ENCODE peak calls at places on chromosomes 11 and 22, in four cellular contexts. P is mesenchymal stem cell; A is CD8-positive, alpha-beta T cell; N is left lung. D is an unnamed sample.

GRCh38 chr11:530960-531825 is 4.2 kb downstream of the HRAS start:
- DNase-seq in P (no peak), A (no peak), N (no peak), D (no peak)

GRCh38 chr11:67367014-67367835 is 6.2 kb downstream of the CLCF1 start:
- DNase-seq in P (no peak), A (no peak), N (no peak), D (peak; percentile 38)

GRCh38 chr11:134275534-134276395 is at the start of gene GLB1L3:
- DNase-seq in P (peak; percentile 31), A (peak; percentile 83), N (no peak), D (peak; percentile 38)

GRCh38 chr22:38305481-38306448 is 11.5 kb downstream of the CSNK1E start:
- DNase-seq in P (peak; percentile 55), A (no peak), N (no peak), D (no peak)

GRCh38 chr11:13114566-13115465 is 105.7 kb downstream of the RASSF10 start:
- DNase-seq in P (no peak), A (no peak), N (no peak), D (no peak)

GRCh38 chr11:74157169-74157568 is 13.6 kb downstream of the C2CD3 start:
- DNase-seq in P (no peak), A (no peak), N (no peak), D (no peak)

GRCh38 chr11:118763038-118763437 is 27.9 kb downstream of the DDX6 start:
- DNase-seq in P (no peak), A (no peak), N (no peak), D (no peak)

GRCh38 chr22:39558254-39558727 is 12.3 kb upstream of the CACNA1I start:
- DNase-seq in P (no peak), A (no peak), N (no peak), D (peak; percentile 31)

GRCh38 chr22:39244073-39244495 is 698 bp downstream of the PDGFB start:
- DNase-seq in P (peak; percentile 46), A (no peak), N (no peak), D (no peak)

GRCh38 chr22:32646476-32646875 is 155.0 kb upstream of the TIMP3 start:
- DNase-seq in P (no peak), A (no peak), N (no peak), D (no peak)

GRCh38 chr11:98600103-98600502 is 420.6 kb upstream of the CNTN5 start:
- DNase-seq in P (no peak), A (no peak), N (no peak), D (no peak)

GRCh38 chr22:38284042-38284402 is 11.2 kb upstream of the TMEM184B start:
- DNase-seq in P (peak; percentile 97), A (no peak), N (no peak), D (peak; percentile 94)

GRCh38 chr11:125777309-125777708 is 1.3 kb downstream of the PATE2 start:
- DNase-seq in P (no peak), A (no peak), N (no peak), D (no peak)

GRCh38 chr22:47340851-47341436 is 578.5 kb downstream of the TBC1D22A start:
- DNase-seq in P (no peak), A (no peak), N (no peak), D (no peak)

GRCh38 chr11:7514099-7514725 is 413 bp downstream of the PPFIBP2 start:
- DNase-seq in P (peak; percentile 13), A (no peak), N (peak; percentile 83), D (peak; percentile 31)

GRCh38 chr22:40055143-40055926 is 60.6 kb downstream of the FAM83F start:
- DNase-seq in P (no peak), A (no peak), N (no peak), D (no peak)

GRCh38 chr11:81548123-81548522 is 1185.5 kb downstream of the FAM181B start:
- DNase-seq in P (no peak), A (no peak), N (no peak), D (no peak)

GRCh38 chr11:46050065-46050464 is 71.2 kb downstream of the PHF21A start:
- DNase-seq in P (peak; percentile 84), A (no peak), N (no peak), D (peak; percentile 85)

GRCh38 chr11:35348898-35349687 is 70.3 kb downstream of the SLC1A2 start:
- DNase-seq in P (no peak), A (no peak), N (no peak), D (no peak)

GRCh38 chr22:40463727-40464126 is 93.3 kb downstream of the SGSM3 start:
- DNase-seq in P (no peak), A (no peak), N (no peak), D (no peak)

GRCh38 chr22:19035474-19036228 is 86.6 kb downstream of the DGCR2 start:
- DNase-seq in P (peak; percentile 2), A (no peak), N (peak; percentile 50), D (no peak)

GRCh38 chr22:22048981-22049531 is 66.5 kb upstream of the TOP3B start:
- DNase-seq in P (no peak), A (no peak), N (no peak), D (no peak)

GRCh38 chr22:28395920-28396447 is 283.7 kb downstream of the TTC28 start:
- DNase-seq in P (peak; percentile 45), A (no peak), N (no peak), D (peak; percentile 55)

GRCh38 chr22:31134688-31135087 is 5.6 kb downstream of the PLA2G3 start:
- DNase-seq in P (no peak), A (no peak), N (no peak), D (no peak)

GRCh38 chr11:10592331-10592730 is 23.9 kb upstream of the LYVE1 start:
- DNase-seq in P (peak; percentile 93), A (no peak), N (no peak), D (peak; percentile 94)

GRCh38 chr22:25407859-25408229 is 156.6 kb upstream of the GRK3 start:
- DNase-seq in P (no peak), A (no peak), N (no peak), D (no peak)

GRCh38 chr11:62602141-62603071 is 741 bp upstream of the MTA2 start:
- DNase-seq in P (no peak), A (no peak), N (peak; percentile 87), D (peak; percentile 84)

GRCh38 chr22:17091851-17092250 is 7.1 kb downstream of the IL17RA start:
- DNase-seq in P (no peak), A (no peak), N (no peak), D (no peak)

GRCh38 chr22:37207981-37208380 is 4.3 kb downstream of the SSTR3 start:
- DNase-seq in P (no peak), A (peak; percentile 72), N (no peak), D (no peak)

GRCh38 chr11:36210529-36210928 is 78.7 kb downstream of the COMMD9 start:
- DNase-seq in P (no peak), A (no peak), N (no peak), D (no peak)

GRCh38 chr22:23553922-23554870 is 25.9 kb downstream of the IGLL1 start:
- DNase-seq in P (no peak), A (no peak), N (peak; percentile 46), D (no peak)

GRCh38 chr22:19805821-19806212 is 45.2 kb downstream of the TBX1 start:
- DNase-seq in P (no peak), A (no peak), N (peak; percentile 37), D (no peak)

GRCh38 chr11:78451371-78452150 is 33.9 kb upstream of the GAB2 start:
- DNase-seq in P (no peak), A (no peak), N (no peak), D (no peak)

GRCh38 chr11:126431401-126432064 is 76.0 kb downstream of the ST3GAL4 start:
- DNase-seq in P (peak; percentile 72), A (no peak), N (no peak), D (peak; percentile 80)

GRCh38 chr11:32060063-32060462 is 30.8 kb upstream of the RCN1 start:
- DNase-seq in P (no peak), A (no peak), N (no peak), D (no peak)

GRCh38 chr11:32065865-32066264 is 25.0 kb upstream of the RCN1 start:
- DNase-seq in P (no peak), A (no peak), N (no peak), D (no peak)

GRCh38 chr11:32068134-32068533 is 22.7 kb upstream of the RCN1 start:
- DNase-seq in P (peak; percentile 10), A (no peak), N (no peak), D (no peak)

DNA sequence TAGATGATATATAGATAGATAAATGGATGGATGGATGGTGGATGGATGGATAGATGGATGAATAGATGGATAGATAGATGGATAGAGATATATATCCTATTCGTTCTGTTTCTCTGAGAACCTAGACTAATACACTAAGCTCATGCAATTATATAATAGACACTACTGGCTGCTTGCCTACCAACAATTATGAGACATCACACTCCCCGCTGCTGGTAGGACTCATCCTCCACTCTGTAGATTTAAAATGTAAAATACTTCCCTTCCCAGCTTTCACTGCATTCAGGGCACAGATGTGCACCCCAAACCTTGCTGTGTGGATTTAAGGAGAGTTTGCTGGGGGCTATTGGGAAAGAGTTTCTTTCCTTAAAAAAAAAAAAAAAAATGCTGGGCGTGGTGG is 28.3 kb upstream of the RCN1 start:
- DNase-seq in P (no peak), A (no peak), N (no peak), D (no peak)
- H3K27me3 ChIP-seq in P (peaks cover 20% of the 10 kb centered on the region), A (no peaks in the 10 kb centered on the region), N (no peaks in the 10 kb centered on the region), D (no peaks in the 10 kb centered on the region)

GRCh38 chr11:44842219-44842618 is 108.5 kb downstream of the TP53I11 start:
- DNase-seq in P (peak; percentile 63), A (no peak), N (no peak), D (peak; percentile 88)
- H3K27me3 ChIP-seq in P (no peaks in the 10 kb centered on the region), A (no peaks in the 10 kb centered on the region), N (no peaks in the 10 kb centered on the region), D (no peaks in the 10 kb centered on the region)

GRCh38 chr22:46043816-46044717 is 67.1 kb upstream of the WNT7B start:
- DNase-seq in P (no peak), A (peak; percentile 74), N (no peak), D (no peak)
- H3K27me3 ChIP-seq in P (no peaks in the 10 kb centered on the region), A (no peaks in the 10 kb centered on the region), N (no peaks in the 10 kb centered on the region), D (no peaks in the 10 kb centered on the region)

GRCh38 chr11:94544582-94544831 is 786 bp downstream of the FUT4 start:
- DNase-seq in P (no peak), A (no peak), N (no peak), D (no peak)

GRCh38 chr11:94546886-94547285 is 3.2 kb downstream of the FUT4 start:
- DNase-seq in P (no peak), A (no peak), N (no peak), D (no peak)

GRCh38 chr11:94544832-94545640 is 1.3 kb downstream of the FUT4 start:
- DNase-seq in P (peak; percentile 28), A (no peak), N (peak; percentile 88), D (no peak)

GRCh38 chr11:94545641-94546470 is 2.1 kb downstream of the FUT4 start:
- DNase-seq in P (no peak), A (no peak), N (no peak), D (no peak)

GRCh38 chr11:94543695-94544581 is at the start of gene FUT4:
- DNase-seq in P (peak; percentile 87), A (peak; percentile 81), N (peak; percentile 99), D (peak; percentile 84)
- H3K27me3 ChIP-seq in P (no peaks in the 10 kb centered on the region), A (no peaks in the 10 kb centered on the region), N (no peaks in the 10 kb centered on the region), D (no peaks in the 10 kb centered on the region)

GRCh38 chr11:65315204-65315865 is 669 bp downstream of the CDC42EP2 start:
- DNase-seq in P (peak; percentile 82), A (peak; percentile 87), N (peak; percentile 97), D (peak; percentile 91)
- H3K27me3 ChIP-seq in P (no peaks in the 10 kb centered on the region), A (no peaks in the 10 kb centered on the region), N (no peaks in the 10 kb centered on the region), D (no peaks in the 10 kb centered on the region)